ENCODE peak calls at places on chromosomes 4 and X, in eight cellular contexts. One of them, this sample, is unnamed.

GRCh38 chrX:7132335-7133035 is 15.0 kb upstream of the STS start:
- DNase-seq in GM23248: peak
- DNase-seq in neural progenitor cell: peak
- DNase-seq in GM23338: peak
- DNase-seq in SK-N-SH: no peak
- DNase-seq in MM.1S: no peak
- DNase-seq in PC-3: peak
- DNase-seq in OCI-LY7: peak
- DNase-seq in this sample: peak

GRCh38 chr4:20625460-20625859 is 74.8 kb upstream of the PACRGL start:
- DNase-seq in GM23248: no peak
- DNase-seq in neural progenitor cell: no peak
- DNase-seq in PC-3: no peak
- DNase-seq in SK-N-SH: no peak
- DNase-seq in MM.1S: no peak
- DNase-seq in GM23338: no peak
- DNase-seq in OCI-LY7: no peak
- DNase-seq in this sample: no peak

GRCh38 chrX:119816300-119816699 is 24.9 kb upstream of the RPL39 start:
- DNase-seq in GM23248: no peak
- DNase-seq in neural progenitor cell: no peak
- DNase-seq in GM23338: no peak
- DNase-seq in OCI-LY7: no peak
- DNase-seq in PC-3: no peak
- DNase-seq in MM.1S: no peak
- DNase-seq in SK-N-SH: no peak
- DNase-seq in this sample: no peak

GRCh38 chrX:4485917-4486316 is 772.5 kb upstream of the PRKX start:
- DNase-seq in neural progenitor cell: no peak
- DNase-seq in SK-N-SH: no peak
- DNase-seq in OCI-LY7: no peak
- DNase-seq in GM23248: no peak
- DNase-seq in GM23338: peak
- DNase-seq in MM.1S: no peak
- DNase-seq in PC-3: no peak
- DNase-seq in this sample: no peak

GRCh38 chrX:150036181-150036580 is 97.9 kb upstream of the EOLA2 start:
- DNase-seq in GM23248: peak
- DNase-seq in MM.1S: no peak
- DNase-seq in OCI-LY7: no peak
- DNase-seq in PC-3: peak
- DNase-seq in GM23338: no peak
- DNase-seq in SK-N-SH: peak
- DNase-seq in neural progenitor cell: no peak
- DNase-seq in this sample: no peak

GRCh38 chrX:78313526-78313925 is 13.9 kb downstream of the CYSLTR1 start:
- DNase-seq in GM23338: no peak
- DNase-seq in PC-3: peak
- DNase-seq in GM23248: no peak
- DNase-seq in OCI-LY7: no peak
- DNase-seq in neural progenitor cell: no peak
- DNase-seq in SK-N-SH: no peak
- DNase-seq in MM.1S: no peak
- DNase-seq in this sample: no peak

GRCh38 chrX:38923451-38923969 is 122.3 kb downstream of the MID1IP1 start:
- DNase-seq in OCI-LY7: no peak
- DNase-seq in neural progenitor cell: no peak
- DNase-seq in SK-N-SH: no peak
- DNase-seq in PC-3: no peak
- DNase-seq in GM23338: no peak
- DNase-seq in MM.1S: no peak
- DNase-seq in GM23248: no peak
- DNase-seq in this sample: no peak

GRCh38 chr4:1506956-1507721 is 100.9 kb upstream of the NKX1-1 start:
- DNase-seq in PC-3: no peak
- DNase-seq in OCI-LY7: no peak
- DNase-seq in MM.1S: no peak
- DNase-seq in neural progenitor cell: peak
- DNase-seq in GM23338: no peak
- DNase-seq in GM23248: no peak
- DNase-seq in SK-N-SH: peak
- DNase-seq in this sample: no peak

GRCh38 chrX:21944136-21944615 is 3.7 kb downstream of the SMS start:
- DNase-seq in neural progenitor cell: peak
- DNase-seq in SK-N-SH: no peak
- DNase-seq in OCI-LY7: no peak
- DNase-seq in GM23248: no peak
- DNase-seq in MM.1S: no peak
- DNase-seq in GM23338: peak
- DNase-seq in PC-3: no peak
- DNase-seq in this sample: no peak

GRCh38 chr4:5638316-5638715 is 70.0 kb downstream of the EVC2 start:
- DNase-seq in PC-3: peak
- DNase-seq in neural progenitor cell: no peak
- DNase-seq in SK-N-SH: no peak
- DNase-seq in GM23248: peak
- DNase-seq in OCI-LY7: no peak
- DNase-seq in GM23338: no peak
- DNase-seq in MM.1S: no peak
- DNase-seq in this sample: no peak

GRCh38 chr4:141772838-141773237 is 136.5 kb downstream of the IL15 start:
- DNase-seq in MM.1S: no peak
- DNase-seq in SK-N-SH: no peak
- DNase-seq in neural progenitor cell: no peak
- DNase-seq in GM23248: no peak
- DNase-seq in GM23338: no peak
- DNase-seq in PC-3: no peak
- DNase-seq in OCI-LY7: no peak
- DNase-seq in this sample: no peak

GRCh38 chr4:38400946-38401345 is 263.1 kb upstream of the KLF3 start:
- DNase-seq in SK-N-SH: no peak
- DNase-seq in MM.1S: no peak
- DNase-seq in neural progenitor cell: no peak
- DNase-seq in PC-3: peak
- DNase-seq in GM23338: no peak
- DNase-seq in GM23248: no peak
- DNase-seq in OCI-LY7: no peak
- DNase-seq in this sample: no peak

GRCh38 chrX:31266172-31267076 is 194.6 kb upstream of the FTHL17 start:
- DNase-seq in SK-N-SH: peak
- DNase-seq in GM23248: peak
- DNase-seq in PC-3: no peak
- DNase-seq in MM.1S: peak
- DNase-seq in GM23338: peak
- DNase-seq in OCI-LY7: peak
- DNase-seq in neural progenitor cell: peak
- DNase-seq in this sample: peak

GRCh38 chr4:80409798-80410197 is 74.3 kb downstream of the CFAP299 start:
- DNase-seq in OCI-LY7: no peak
- DNase-seq in MM.1S: no peak
- DNase-seq in SK-N-SH: no peak
- DNase-seq in PC-3: no peak
- DNase-seq in neural progenitor cell: no peak
- DNase-seq in GM23248: no peak
- DNase-seq in GM23338: no peak
- DNase-seq in this sample: no peak

GRCh38 chr4:41611881-41612871 is 74.2 kb downstream of the LIMCH1 start:
- DNase-seq in MM.1S: no peak
- DNase-seq in SK-N-SH: peak
- DNase-seq in OCI-LY7: no peak
- DNase-seq in PC-3: peak
- DNase-seq in GM23248: peak
- DNase-seq in neural progenitor cell: peak
- DNase-seq in GM23338: peak
- DNase-seq in this sample: peak

GRCh38 chr4:80322716-80323115 is 12.8 kb upstream of the CFAP299 start:
- DNase-seq in SK-N-SH: no peak
- DNase-seq in GM23338: no peak
- DNase-seq in neural progenitor cell: no peak
- DNase-seq in GM23248: peak
- DNase-seq in MM.1S: peak
- DNase-seq in PC-3: peak
- DNase-seq in OCI-LY7: peak
- DNase-seq in this sample: peak

DNA sequence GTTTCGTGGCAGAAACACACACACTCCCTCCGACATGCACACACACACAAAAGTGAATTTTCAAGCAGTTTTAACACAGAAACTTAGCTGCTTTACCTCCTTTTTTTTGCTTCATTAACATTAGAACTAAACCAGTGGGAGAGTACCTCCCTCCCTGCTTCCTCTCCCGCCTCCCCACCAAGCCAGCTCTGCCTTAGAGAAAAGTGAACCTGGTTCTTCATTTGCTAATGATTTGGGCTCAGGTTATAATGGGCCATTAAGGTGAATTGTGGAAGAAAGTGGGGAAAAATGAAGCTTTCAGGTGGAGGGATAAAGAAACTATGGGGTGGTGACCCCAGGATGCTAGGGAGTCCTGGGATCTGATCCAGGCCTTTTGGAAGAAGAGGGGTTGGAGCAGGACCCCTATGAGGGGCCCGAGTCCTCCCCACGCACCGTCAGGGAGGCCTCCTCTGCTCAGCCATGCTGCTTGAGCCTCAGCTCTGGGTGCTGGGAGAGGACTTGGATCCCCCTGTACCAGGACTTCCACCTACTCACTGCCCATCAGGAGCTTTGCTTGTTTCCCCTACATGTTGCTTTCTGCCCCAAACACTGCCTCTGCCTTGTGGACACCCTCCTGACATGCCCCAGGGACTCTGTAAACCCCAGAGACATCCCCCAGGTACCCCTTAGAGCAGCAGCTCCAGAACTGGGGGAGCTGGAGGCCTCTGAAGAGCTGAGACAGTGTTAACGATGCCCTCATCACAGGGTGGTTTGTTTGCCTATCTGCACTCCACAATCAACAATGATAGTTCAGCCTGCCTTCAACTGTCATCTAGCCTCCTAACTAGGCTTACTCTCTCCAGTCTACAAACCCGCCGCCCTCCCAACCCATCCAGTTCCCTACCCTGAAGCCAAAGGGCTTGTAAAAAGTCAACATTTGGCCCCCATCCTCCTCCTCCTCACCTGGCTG is 6.5 kb upstream of the JADE1 start:
- DNase-seq in GM23338: peak
- DNase-seq in MM.1S: no peak
- DNase-seq in GM23248: no peak
- DNase-seq in SK-N-SH: no peak
- DNase-seq in PC-3: no peak
- DNase-seq in OCI-LY7: no peak
- DNase-seq in neural progenitor cell: no peak
- DNase-seq in this sample: no peak
- H2AFZ ChIP-seq in GM23338: no peak
- H2AFZ ChIP-seq in MM.1S: peak
- H2AFZ ChIP-seq in GM23248: no peak
- H2AFZ ChIP-seq in SK-N-SH: no peak
- H2AFZ ChIP-seq in PC-3: no peak
- H2AFZ ChIP-seq in OCI-LY7: peak
- H2AFZ ChIP-seq in neural progenitor cell: peak
- H2AFZ ChIP-seq in this sample: no peak

DNA sequence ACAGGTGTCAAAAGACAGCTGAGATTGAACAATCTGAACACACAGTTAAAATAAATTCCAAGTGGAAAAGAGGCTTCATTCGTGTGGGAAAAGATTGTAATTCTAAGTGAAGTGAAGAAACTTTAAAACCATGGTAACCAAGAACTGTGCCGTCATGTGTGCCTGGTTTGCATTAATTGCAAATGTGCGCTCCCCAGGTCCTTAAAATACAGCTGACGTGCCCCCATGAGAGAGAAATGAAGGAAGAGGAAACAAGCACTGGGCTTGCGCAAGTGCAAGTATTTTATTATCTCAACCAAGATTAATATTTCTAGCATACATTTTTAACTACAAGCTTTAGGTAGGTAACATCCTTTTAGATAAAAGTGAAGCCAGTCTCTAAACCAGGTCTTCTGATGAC is 92.5 kb downstream of the PARM1 start:
- DNase-seq in OCI-LY7: no peak
- DNase-seq in GM23248: no peak
- DNase-seq in MM.1S: no peak
- DNase-seq in PC-3: no peak
- DNase-seq in neural progenitor cell: no peak
- DNase-seq in GM23338: no peak
- DNase-seq in SK-N-SH: no peak
- DNase-seq in this sample: no peak
- TF ChIP-seq EZH2phosphoT487 in OCI-LY7: no peak
- TF ChIP-seq EZH2phosphoT487 in GM23248: no peak
- TF ChIP-seq EZH2phosphoT487 in MM.1S: no peak
- TF ChIP-seq EZH2phosphoT487 in PC-3: no peak
- TF ChIP-seq EZH2phosphoT487 in neural progenitor cell: no peak
- TF ChIP-seq EZH2phosphoT487 in GM23338: no peak
- TF ChIP-seq EZH2phosphoT487 in SK-N-SH: no peak
- TF ChIP-seq EZH2phosphoT487 in this sample: no peak

DNA sequence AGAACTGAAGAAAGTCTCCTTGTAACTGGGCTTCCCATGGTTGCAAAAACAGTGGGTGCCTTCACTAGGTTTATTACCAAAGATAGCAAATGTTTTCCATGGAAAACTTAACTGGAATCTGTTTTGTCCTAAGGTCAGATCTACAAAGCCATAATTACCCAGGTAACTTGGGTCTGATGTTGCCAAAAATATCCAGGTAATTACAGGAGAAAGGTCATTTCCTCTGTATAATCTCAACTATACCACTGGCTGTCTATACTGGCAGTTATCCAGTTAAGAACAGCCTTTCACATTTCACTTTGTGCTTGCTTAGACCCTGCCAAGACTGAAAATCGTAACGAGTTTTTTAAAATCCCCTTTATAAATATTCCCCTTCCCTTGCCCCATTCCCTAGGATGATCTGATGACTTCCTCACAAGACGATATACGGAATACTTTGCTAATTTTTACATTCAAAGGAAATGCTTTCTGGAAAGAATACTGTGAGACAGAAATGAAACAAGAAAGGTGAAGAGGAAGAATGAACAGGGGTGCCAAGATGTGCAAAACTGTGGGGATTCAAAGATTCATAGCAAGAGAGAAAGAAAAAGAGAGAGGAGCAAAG is 105.5 kb downstream of the MAML3 start:
- DNase-seq in MM.1S: no peak
- DNase-seq in GM23248: no peak
- DNase-seq in OCI-LY7: no peak
- DNase-seq in PC-3: peak
- DNase-seq in SK-N-SH: no peak
- DNase-seq in neural progenitor cell: no peak
- DNase-seq in GM23338: no peak
- DNase-seq in this sample: no peak
- H3K27ac ChIP-seq in MM.1S: no peak
- H3K27ac ChIP-seq in GM23248: peak
- H3K27ac ChIP-seq in OCI-LY7: no peak
- H3K27ac ChIP-seq in PC-3: peak
- H3K27ac ChIP-seq in SK-N-SH: peak
- H3K27ac ChIP-seq in neural progenitor cell: peak
- H3K27ac ChIP-seq in GM23338: peak
- H3K27ac ChIP-seq in this sample: peak

DNA sequence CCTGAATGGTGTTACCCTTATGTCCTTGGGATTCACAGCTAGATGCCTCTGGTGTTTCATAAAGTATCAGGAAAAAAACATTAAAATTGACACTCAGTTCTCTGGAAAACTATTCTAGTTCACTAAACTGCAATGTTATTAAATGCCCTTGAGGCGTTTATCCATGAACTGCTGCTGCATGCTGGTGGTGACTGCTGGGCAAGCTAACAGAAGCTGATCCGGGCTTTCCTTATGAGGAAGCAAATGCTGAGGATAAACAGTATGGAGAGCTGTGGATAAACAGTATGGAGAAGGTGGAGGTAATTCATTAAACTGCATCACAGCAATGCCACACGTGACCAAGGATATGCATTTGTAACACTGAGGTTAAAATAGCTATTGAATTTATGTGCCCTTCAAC is 227.0 kb downstream of the NR3C2 start:
- DNase-seq in MM.1S: no peak
- DNase-seq in PC-3: no peak
- DNase-seq in SK-N-SH: no peak
- DNase-seq in GM23248: no peak
- DNase-seq in neural progenitor cell: no peak
- DNase-seq in OCI-LY7: no peak
- DNase-seq in GM23338: no peak
- DNase-seq in this sample: no peak
- H2AFZ ChIP-seq in MM.1S: no peak
- H2AFZ ChIP-seq in PC-3: no peak
- H2AFZ ChIP-seq in SK-N-SH: no peak
- H2AFZ ChIP-seq in GM23248: no peak
- H2AFZ ChIP-seq in neural progenitor cell: no peak
- H2AFZ ChIP-seq in OCI-LY7: no peak
- H2AFZ ChIP-seq in GM23338: no peak
- H2AFZ ChIP-seq in this sample: no peak

This sample was measured in hepatocyte.